ENCODE peak calls at places on chromosomes 16 and 17, in seven cellular contexts. X is renal cortical epithelial cell, U is D341Med, O is cardiac fibroblast, K is hypothalamus, J is IMR-90, Y is GM20000. L is an unnamed sample.

GRCh38 chr16:57481421-57481820 is 4.9 kb downstream of the DOK4 start:
- DNase-seq in X (no peak), U (no peak), O (no peak), K (no peak), J (no peak), Y (no peak), L (no peak)

GRCh38 chr16:84829168-84829965 is 9.6 kb downstream of the CRISPLD2 start:
- DNase-seq in X (peak), U (no peak), O (peak), K (no peak), J (peak), Y (no peak), L (peak)

GRCh38 chr16:4578961-4579530 is 22.9 kb downstream of the C16orf96 start:
- DNase-seq in X (no peak), U (no peak), O (no peak), K (no peak), J (no peak), Y (no peak), L (no peak)

GRCh38 chr16:81003610-81004460 is 2.9 kb downstream of the CMC2 start:
- DNase-seq in X (no peak), U (no peak), O (peak), K (no peak), J (peak), Y (no peak), L (no peak)

GRCh38 chr17:63696381-63696961 is 3.5 kb downstream of the LIMD2 start:
- DNase-seq in X (peak), U (peak), O (peak), K (no peak), J (no peak), Y (peak), L (peak)

GRCh38 chr17:67477687-67478086 is 100.6 kb downstream of the PITPNC1 start:
- DNase-seq in X (peak), U (no peak), O (no peak), K (peak), J (peak), Y (no peak), L (no peak)

GRCh38 chr16:75228143-75228976 is 9.6 kb downstream of the CTRB1 start:
- DNase-seq in X (no peak), U (no peak), O (no peak), K (no peak), J (no peak), Y (no peak), L (no peak)

GRCh38 chr17:81034168-81034777 is 678 bp upstream of the BAIAP2 start:
- DNase-seq in X (no peak), U (no peak), O (no peak), K (no peak), J (no peak), Y (no peak), L (no peak)

GRCh38 chr16:10828851-10829331 is 10.3 kb upstream of the TVP23A start:
- DNase-seq in X (peak), U (peak), O (peak), K (peak), J (peak), Y (no peak), L (peak)

GRCh38 chr17:49963626-49964538 is 5.1 kb upstream of the DLX4 start:
- DNase-seq in X (no peak), U (no peak), O (no peak), K (no peak), J (no peak), Y (no peak), L (no peak)

GRCh38 chr17:7383742-7384488 is 3.0 kb downstream of the TNK1 start:
- DNase-seq in X (no peak), U (no peak), O (peak), K (no peak), J (peak), Y (peak), L (no peak)

GRCh38 chr16:30934827-30935557 is 11.6 kb downstream of the FBXL19 start:
- DNase-seq in X (peak), U (peak), O (peak), K (no peak), J (peak), Y (no peak), L (peak)

GRCh38 chr17:77577491-77577890 is 381.0 kb upstream of the TNRC6C start:
- DNase-seq in X (no peak), U (no peak), O (no peak), K (no peak), J (no peak), Y (no peak), L (no peak)

GRCh38 chr16:11497851-11498289 is 88.8 kb downstream of the LITAF start:
- DNase-seq in X (peak), U (no peak), O (peak), K (no peak), J (peak), Y (no peak), L (peak)

GRCh38 chr17:10558049-10558448 is 8.6 kb upstream of the MYH2 start:
- DNase-seq in X (no peak), U (no peak), O (no peak), K (no peak), J (no peak), Y (no peak), L (no peak)

GRCh38 chr17:39461911-39462641 is 790 bp downstream of the CDK12 start:
- DNase-seq in X (peak), U (peak), O (no peak), K (peak), J (peak), Y (peak), L (no peak)

GRCh38 chr16:85935957-85936760 is 37.2 kb downstream of the IRF8 start:
- DNase-seq in X (no peak), U (no peak), O (no peak), K (no peak), J (no peak), Y (peak), L (no peak)

GRCh38 chr17:40113110-40113960 is 8.4 kb upstream of the MSL1 start:
- DNase-seq in X (peak), U (peak), O (peak), K (peak), J (peak), Y (peak), L (peak)

GRCh38 chr16:21589551-21589950 is 9.8 kb upstream of the METTL9 start:
- DNase-seq in X (no peak), U (no peak), O (no peak), K (no peak), J (no peak), Y (no peak), L (no peak)

GRCh38 chr17:70033165-70033564 is 41.9 kb upstream of the KCNJ16 start:
- DNase-seq in X (no peak), U (no peak), O (no peak), K (no peak), J (no peak), Y (no peak), L (no peak)

GRCh38 chr17:4735825-4736651 is 3.6 kb upstream of the ZMYND15 start:
- DNase-seq in X (no peak), U (no peak), O (peak), K (peak), J (no peak), Y (no peak), L (no peak)

GRCh38 chr17:75267403-75268232 is 3.4 kb downstream of the MIF4GD start:
- DNase-seq in X (no peak), U (no peak), O (no peak), K (no peak), J (no peak), Y (no peak), L (no peak)

GRCh38 chr17:16989953-16990860 is 18.3 kb upstream of the TNFRSF13B start:
- DNase-seq in X (no peak), U (no peak), O (no peak), K (no peak), J (peak), Y (no peak), L (no peak)

GRCh38 chr16:74577882-74578366 is 29.0 kb downstream of the GLG1 start:
- DNase-seq in X (peak), U (no peak), O (peak), K (no peak), J (peak), Y (peak), L (no peak)

GRCh38 chr17:57296231-57296630 is 39.9 kb downstream of the MSI2 start:
- DNase-seq in X (no peak), U (no peak), O (no peak), K (no peak), J (no peak), Y (no peak), L (peak)

GRCh38 chr16:46690281-46691178 is 1.1 kb downstream of the ORC6 start:
- DNase-seq in X (peak), U (no peak), O (peak), K (no peak), J (peak), Y (no peak), L (no peak)

GRCh38 chr17:65799454-65799853 is 238.0 kb upstream of the AXIN2 start:
- DNase-seq in X (no peak), U (no peak), O (no peak), K (no peak), J (no peak), Y (no peak), L (no peak)

GRCh38 chr16:17939052-17939673 is 397.4 kb downstream of the NPIPA8 start:
- DNase-seq in X (no peak), U (no peak), O (no peak), K (no peak), J (no peak), Y (peak), L (no peak)

GRCh38 chr16:67181346-67181745 is 2.4 kb downstream of the MATCAP1 start:
- DNase-seq in X (peak), U (no peak), O (peak), K (peak), J (peak), Y (no peak), L (no peak)

L was measured in SJCRH30.